ENCODE peak calls at places on chromosome 17, in eight cellular contexts. Y, K, R, W, T, M, Z and S are unnamed samples.

GRCh38 chr17:8091033-8091687 is 3.6 kb upstream of the ALOX12B start:
- DNase-seq in Z (no peak), R (no peak), W (no peak), M (no peak), K (no peak), T (no peak), Y (no peak), S (no peak)

GRCh38 chr17:80104321-80104955 is 3.1 kb downstream of the GAA start:
- DNase-seq in R (peak; percentile 94), Y (peak; percentile 10), M (no peak), Z (no peak), K (no peak), W (peak; percentile 94), T (no peak), S (no peak)

GRCh38 chr17:74454197-74455024 is 12.0 kb upstream of the CD300A start:
- DNase-seq in Z (peak; percentile 28), M (peak; percentile 96), W (peak; percentile 90), R (peak; percentile 77), Y (no peak), K (no peak), T (peak; percentile 96), S (no peak)

GRCh38 chr17:19708431-19709175 is 7.8 kb downstream of the SLC47A2 start:
- DNase-seq in K (no peak), Z (no peak), R (no peak), T (no peak), Y (no peak), W (no peak), M (no peak), S (no peak)

GRCh38 chr17:60902399-60902798 is 224.7 kb downstream of the BCAS3 start:
- DNase-seq in K (no peak), Y (no peak), R (no peak), T (no peak), W (no peak), M (no peak), Z (no peak), S (no peak)

GRCh38 chr17:8320990-8321389 is 10.9 kb downstream of the ARHGEF15 start:
- DNase-seq in T (no peak), Y (peak; percentile 26), Z (no peak), M (no peak), R (no peak), K (no peak), W (no peak), S (no peak)

GRCh38 chr17:50557265-50558029 is 3.1 kb upstream of the CACNA1G start:
- DNase-seq in K (no peak), T (no peak), M (no peak), Y (no peak), W (no peak), Z (no peak), R (no peak), S (no peak)

GRCh38 chr17:17963694-17964436 is 8.3 kb downstream of the TOM1L2 start:
- DNase-seq in R (no peak), K (no peak), Y (no peak), Z (no peak), M (no peak), W (no peak), T (no peak), S (no peak)